ENCODE peak calls at places on chromosome 6, in five cellular contexts. L, O, A, F and U are unnamed samples.

GRCh38 chr6:29908710-29909109 is 33.6 kb upstream of the HLA-A start:
- DNase-seq in L (no peak), O (no peak), A (no peak), F (no peak), U (no peak)

GRCh38 chr6:85033547-85033946 is 269.1 kb upstream of the TBX18 start:
- DNase-seq in L (no peak), O (no peak), A (no peak), F (no peak), U (no peak)

GRCh38 chr6:146135167-146135566 is 106.3 kb downstream of the GRM1 start:
- DNase-seq in L (no peak), O (no peak), A (no peak), F (no peak), U (no peak)

GRCh38 chr6:125485757-125486156 is 184.0 kb upstream of the HDDC2 start:
- DNase-seq in L (no peak), O (no peak), A (no peak), F (no peak), U (no peak)

GRCh38 chr6:25027221-25027916 is 91.6 kb upstream of the RIPOR2 start:
- DNase-seq in L (no peak), O (peak; percentile 69), A (peak; percentile 51), F (peak; percentile 92), U (no peak)

GRCh38 chr6:45009547-45009946 is 318.6 kb upstream of the RUNX2 start:
- DNase-seq in L (no peak), O (no peak), A (no peak), F (no peak), U (no peak)

GRCh38 chr6:165092881-165093595 is 216.4 kb downstream of the C6orf118 start:
- DNase-seq in L (no peak), O (no peak), A (no peak), F (no peak), U (peak; percentile 39)

GRCh38 chr6:83578057-83578456 is 65.7 kb downstream of the PRSS35 start:
- DNase-seq in L (no peak), O (no peak), A (no peak), F (no peak), U (no peak)

GRCh38 chr6:7777062-7777461 is 51.2 kb downstream of the BMP6 start:
- DNase-seq in L (no peak), O (no peak), A (no peak), F (no peak), U (no peak)

GRCh38 chr6:99603421-99604160 is 3.0 kb upstream of the PRDM13 start:
- DNase-seq in L (peak; percentile 94), O (peak; percentile 89), A (no peak), F (no peak), U (no peak)

GRCh38 chr6:12012231-12012565 is at the start of gene HIVEP1:
- DNase-seq in L (peak; percentile 79), O (no peak), A (no peak), F (peak; percentile 22), U (no peak)

DNA sequence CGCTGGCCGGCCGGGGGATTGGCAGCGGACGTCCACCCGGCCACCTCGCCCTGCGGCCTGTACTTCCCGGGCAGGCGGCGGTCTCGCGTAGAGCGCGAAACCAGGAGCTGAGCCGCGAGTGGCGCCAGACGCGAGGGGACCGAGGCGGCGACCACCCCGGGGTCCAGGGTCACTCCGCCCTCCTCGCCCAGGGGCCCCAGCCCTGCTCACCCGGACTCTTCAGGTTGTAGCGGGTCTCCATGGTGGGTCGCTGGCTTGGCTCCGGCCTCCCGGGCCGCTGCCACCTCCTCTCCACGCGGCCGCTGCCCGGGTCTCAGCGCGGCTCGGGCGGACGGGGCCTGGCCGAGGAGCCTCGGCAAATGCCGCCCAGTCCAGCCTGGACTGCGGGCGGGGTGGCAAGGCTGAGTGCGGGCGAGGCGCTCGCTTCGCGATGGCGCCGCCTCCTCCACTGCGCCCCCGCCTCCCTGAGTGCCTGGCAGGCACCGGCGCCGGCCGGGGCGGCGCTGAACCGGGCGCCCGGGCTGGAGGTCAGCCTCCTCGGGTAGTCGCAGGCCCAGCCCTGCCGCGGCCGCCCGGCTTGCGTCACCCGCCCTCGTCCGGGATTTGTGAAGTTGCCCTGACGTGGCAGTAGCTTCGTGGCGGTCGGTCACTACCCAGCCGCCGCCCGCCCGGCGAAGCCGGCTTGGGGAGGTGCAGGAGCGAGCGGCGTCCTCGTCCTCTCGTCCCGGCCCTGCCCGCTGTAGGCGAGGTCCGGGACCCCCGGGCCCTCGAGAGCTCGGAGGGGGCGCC is at the start of gene UBE2J1:
- DNase-seq in L (peak; percentile 93), O (peak; percentile 85), A (peak; percentile 93), F (peak; percentile 80), U (peak; percentile 82)
- H3F3A ChIP-seq in L (peaks cover 34% of the 10 kb centered on the region), O (peaks cover 4% of the 10 kb centered on the region), A (peaks cover 12% of the 10 kb centered on the region), F (peaks cover 85% of the 10 kb centered on the region), U (no peaks in the 10 kb centered on the region)

DNA sequence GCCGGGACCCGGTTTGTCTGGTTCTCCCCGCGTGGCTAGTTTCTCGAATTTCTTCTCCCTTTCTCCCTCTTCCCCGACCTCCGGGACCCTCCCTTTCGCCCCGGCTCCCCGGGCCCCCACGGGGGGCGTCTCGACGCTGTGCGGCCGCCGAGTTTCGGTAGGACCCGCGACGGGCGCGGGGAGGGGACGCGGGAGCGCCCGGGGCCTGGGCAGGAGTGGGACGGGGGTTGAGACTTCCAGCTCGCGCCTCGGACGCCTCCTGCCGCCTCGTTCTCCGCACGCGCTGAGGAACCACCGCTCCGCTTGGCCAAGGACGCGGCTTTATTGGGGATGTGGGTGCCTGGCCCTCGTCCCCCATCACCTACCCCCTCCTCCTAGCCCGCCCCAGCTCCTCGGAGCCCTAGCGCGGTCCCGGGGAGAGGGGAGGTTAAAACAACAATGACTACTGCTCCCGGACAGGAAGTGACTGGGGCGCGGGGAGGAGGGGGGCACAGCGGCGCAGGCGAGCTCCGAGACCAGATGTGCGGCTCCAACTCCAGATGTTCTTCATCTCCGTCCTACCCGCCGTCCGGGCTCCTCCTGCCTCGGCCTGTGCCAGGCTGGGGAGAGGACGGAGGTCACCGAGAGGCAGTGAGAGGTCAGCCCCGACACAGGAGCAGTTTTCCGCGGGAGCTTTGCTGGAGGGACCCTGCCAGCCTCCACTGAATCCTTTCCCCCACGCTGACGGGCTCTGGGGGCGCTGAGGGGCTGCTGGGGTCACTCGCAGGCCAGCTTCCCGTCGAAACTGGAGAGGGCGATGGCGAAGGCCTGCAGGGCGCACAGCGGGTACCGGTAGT is 910 bp upstream of the TEAD3 start:
- DNase-seq in L (peak; percentile 67), O (peak; percentile 90), A (no peak), F (peak; percentile 42), U (no peak)
- TF ChIP-seq EZH2 in L (no peak), O (no peak), A (no peak), F (no peak), U (no peak)

DNA sequence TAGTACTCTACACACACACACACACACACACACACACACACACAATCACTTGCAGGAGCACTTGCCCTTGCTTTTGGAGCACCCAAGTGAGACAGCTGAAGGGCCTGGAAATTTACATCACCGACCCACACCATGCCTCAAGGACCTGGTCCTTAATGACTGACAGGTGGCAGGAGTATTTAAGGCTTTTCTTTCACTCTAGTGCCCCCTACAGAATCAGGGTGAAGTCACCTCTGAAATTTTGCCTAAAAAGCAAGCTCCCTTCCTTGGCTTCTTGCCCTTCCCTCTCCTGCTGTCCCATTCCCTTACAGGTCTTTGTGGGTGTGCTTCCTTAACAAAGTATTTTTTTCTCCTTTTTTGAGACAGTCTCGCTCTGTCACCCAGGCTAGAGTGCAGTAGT is 353.5 kb upstream of the IRAK1BP1 start:
- DNase-seq in L (peak; percentile 59), O (peak; percentile 81), A (no peak), F (peak; percentile 47), U (no peak)
- TF ChIP-seq CTCF in L (peak; percentile 59), O (peak; percentile 74), A (no peak), F (peak; percentile 37), U (no peak)

DNA sequence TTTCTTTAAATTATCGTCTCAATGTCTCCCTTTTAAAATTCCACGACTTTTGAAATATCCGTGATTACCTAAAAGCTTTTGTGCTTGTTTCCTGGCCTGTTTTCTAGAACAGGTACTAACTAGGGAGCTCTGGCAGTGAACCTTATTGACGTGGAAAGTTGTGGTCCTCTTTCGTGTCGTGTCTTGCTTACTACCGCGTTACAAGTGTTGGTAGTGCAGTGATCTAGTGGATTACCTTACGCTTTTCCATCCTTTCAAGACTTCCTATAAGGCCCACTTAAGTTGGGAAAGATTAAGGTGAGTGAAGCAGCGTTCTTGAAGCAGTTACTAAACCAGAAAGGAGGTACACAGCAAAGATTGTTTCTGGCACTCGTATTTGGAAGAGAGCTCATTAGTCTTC is 1.9 kb downstream of the PNRC1 start:
- DNase-seq in L (no peak), O (peak; percentile 24), A (no peak), F (peak; percentile 21), U (peak; percentile 13)
- H3F3A ChIP-seq in L (peaks cover 45% of the 10 kb centered on the region), O (no peaks in the 10 kb centered on the region), A (peaks cover 6% of the 10 kb centered on the region), F (peaks cover 18% of the 10 kb centered on the region), U (no peaks in the 10 kb centered on the region)